ENCODE peak calls at places on chromosomes 7 and 10, in ten cellular contexts. B is H1, E is ovary, D is transverse colon, L is A549, V is GM12878, M is heart left ventricle, Z is stomach, F is IMR-90, R is gastrocnemius medialis. T is an unnamed sample. For H3K4me1, the result is how much of the 10 kb centered on the place peaks cover.

GRCh38 chr7:142454862-142455261 is 197.0 kb upstream of the PRSS58 start:
- DNase-seq in R (no peak), L (no peak), D (no peak), E (no peak), Z (no peak), F (no peak), V (no peak), B (no peak), M (no peak), T (no peak)

GRCh38 chr7:136105191-136105590 is 128.0 kb upstream of the MTPN start:
- DNase-seq in L (no peak), D (no peak), M (no peak), B (no peak), F (no peak), R (no peak), E (no peak), Z (no peak), V (no peak), T (no peak)

GRCh38 chr10:21675157-21675796 is 141.2 kb downstream of the MLLT10 start:
- DNase-seq in B (no peak), L (peak), M (no peak), E (no peak), F (peak), D (peak), Z (no peak), V (no peak), R (no peak), T (no peak)

GRCh38 chr10:88254091-88254490 is 329.0 kb downstream of the RNLS start:
- DNase-seq in R (peak), E (no peak), B (no peak), M (no peak), Z (no peak), L (peak), V (no peak), D (no peak), F (peak), T (no peak)

GRCh38 chr10:16995867-16996529 is 133.6 kb downstream of the CUBN start:
- DNase-seq in D (no peak), B (no peak), F (peak), L (no peak), E (no peak), Z (no peak), M (no peak), V (no peak), R (no peak), T (no peak)

GRCh38 chr10:35949820-35950219 is 307.7 kb upstream of the FZD8 start:
- DNase-seq in F (no peak), M (no peak), R (no peak), Z (no peak), B (peak), L (no peak), V (no peak), D (no peak), E (no peak), T (no peak)

GRCh38 chr7:99092064-99092720 is 51.7 kb downstream of the SMURF1 start:
- DNase-seq in E (no peak), F (no peak), D (no peak), V (no peak), R (no peak), B (no peak), Z (no peak), M (no peak), L (no peak), T (no peak)

GRCh38 chr10:51590802-51591201 is 108.6 kb downstream of the CSTF2T start:
- DNase-seq in R (no peak), E (no peak), V (no peak), M (no peak), B (no peak), D (no peak), Z (no peak), L (no peak), F (no peak), T (no peak)

GRCh38 chr10:71621783-71622526 is 97.6 kb downstream of the C10orf105 start:
- DNase-seq in E (peak), D (no peak), L (no peak), V (no peak), Z (no peak), B (no peak), F (peak), M (no peak), R (peak), T (peak)

GRCh38 chr10:79061441-79062315 is 7.1 kb upstream of the ZMIZ1 start:
- DNase-seq in B (no peak), Z (peak), L (no peak), M (peak), V (no peak), F (no peak), R (no peak), D (peak), E (peak), T (no peak)

GRCh38 chr10:104640339-104641149 is 546 bp upstream of the SORCS3 start:
- DNase-seq in B (no peak), D (no peak), Z (no peak), R (no peak), F (no peak), V (no peak), L (no peak), M (no peak), E (no peak), T (no peak)

GRCh38 chr7:23246540-23246939 is at the start of gene GPNMB:
- DNase-seq in B (no peak), V (no peak), R (peak), D (peak), E (no peak), L (no peak), Z (no peak), M (no peak), F (peak), T (peak)
- TF ChIP-seq POLR2A in B (no peak), V (no peak), R (peak), D (peak), E (no peak), L (no peak), Z (no peak), M (no peak), F (no peak), T (no peak)

GRCh38 chr7:69778138-69778537 is 179.9 kb downstream of the AUTS2 start:
- DNase-seq in B (no peak), L (no peak), F (no peak), M (no peak), Z (no peak), V (no peak), D (no peak), E (no peak), R (no peak), T (no peak)
- H3K4me1 ChIP-seq in B (under half), L (half or more), F (under half), M (under half), Z (under half), V (under half), D (under half), E (under half), R (under half), T (under half)

GRCh38 chr7:143849785-143850479 is 52.0 kb downstream of the TCAF1 start:
- DNase-seq in M (peak), V (no peak), F (no peak), D (no peak), R (no peak), Z (no peak), L (no peak), B (no peak), E (no peak), T (no peak)
- TF ChIP-seq POLR2A in M (no peak), V (no peak), F (no peak), D (no peak), R (no peak), Z (no peak), L (no peak), B (no peak), E (no peak), T (no peak)

GRCh38 chr7:139702313-139702731 is 75.5 kb downstream of the HIPK2 start:
- DNase-seq in D (peak), F (no peak), Z (peak), L (no peak), B (no peak), M (no peak), V (no peak), E (peak), R (no peak), T (no peak)
- H3K4me1 ChIP-seq in D (under half), F (under half), Z (half or more), L (under half), B (under half), M (half or more), V (under half), E (under half), R (under half), T (under half)

GRCh38 chr7:138223402-138223872 is 147.2 kb downstream of the AKR1D1 start:
- DNase-seq in M (no peak), D (no peak), Z (no peak), E (no peak), V (no peak), L (no peak), F (no peak), B (no peak), R (no peak), T (no peak)

GRCh38 chr7:138226851-138227250 is 150.6 kb downstream of the AKR1D1 start:
- DNase-seq in E (no peak), B (no peak), D (no peak), L (no peak), R (no peak), M (no peak), V (no peak), F (no peak), Z (no peak), T (no peak)

GRCh38 chr7:138228764-138229163 is 152.5 kb downstream of the AKR1D1 start:
- DNase-seq in E (no peak), D (no peak), V (no peak), L (no peak), R (no peak), Z (no peak), M (no peak), B (no peak), F (no peak), T (no peak)

GRCh38 chr7:138226001-138226476 is 149.8 kb downstream of the AKR1D1 start:
- DNase-seq in Z (no peak), M (no peak), E (no peak), D (no peak), L (no peak), R (no peak), V (no peak), F (no peak), B (no peak), T (no peak)

GRCh38 chr7:138228119-138228518 is 151.9 kb downstream of the AKR1D1 start:
- DNase-seq in V (no peak), D (no peak), F (no peak), R (no peak), E (no peak), B (no peak), M (no peak), L (no peak), Z (no peak), T (no peak)
- TF ChIP-seq POLR2A in V (no peak), D (no peak), F (no peak), R (no peak), E (no peak), B (no peak), M (no peak), L (no peak), Z (no peak), T (no peak)

DNA sequence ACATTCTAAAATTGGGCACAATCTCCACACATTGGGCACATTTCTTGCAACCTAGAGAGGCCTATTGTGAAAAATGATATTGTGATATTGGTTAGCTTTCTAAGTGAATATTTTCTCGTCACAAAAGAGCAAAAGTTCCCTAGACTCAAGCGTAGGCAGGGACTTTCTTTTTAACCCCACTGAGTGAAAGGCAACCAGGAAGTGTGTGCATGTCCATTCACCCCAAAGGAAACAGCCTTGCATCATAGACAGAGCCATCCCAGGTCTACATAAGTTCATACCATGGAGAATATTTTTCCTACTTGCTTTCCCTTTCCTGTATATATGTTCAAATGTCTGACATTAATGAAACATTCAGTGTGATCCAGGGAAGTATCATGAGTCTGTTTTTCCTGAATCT is 84.2 kb upstream of the AGBL3 start:
- DNase-seq in Z (no peak), M (no peak), F (no peak), L (no peak), V (no peak), R (no peak), E (no peak), B (no peak), D (no peak), T (no peak)
- H3K4me1 ChIP-seq in Z (half or more), M (half or more), F (under half), L (half or more), V (under half), R (under half), E (under half), B (under half), D (under half), T (under half)

DNA sequence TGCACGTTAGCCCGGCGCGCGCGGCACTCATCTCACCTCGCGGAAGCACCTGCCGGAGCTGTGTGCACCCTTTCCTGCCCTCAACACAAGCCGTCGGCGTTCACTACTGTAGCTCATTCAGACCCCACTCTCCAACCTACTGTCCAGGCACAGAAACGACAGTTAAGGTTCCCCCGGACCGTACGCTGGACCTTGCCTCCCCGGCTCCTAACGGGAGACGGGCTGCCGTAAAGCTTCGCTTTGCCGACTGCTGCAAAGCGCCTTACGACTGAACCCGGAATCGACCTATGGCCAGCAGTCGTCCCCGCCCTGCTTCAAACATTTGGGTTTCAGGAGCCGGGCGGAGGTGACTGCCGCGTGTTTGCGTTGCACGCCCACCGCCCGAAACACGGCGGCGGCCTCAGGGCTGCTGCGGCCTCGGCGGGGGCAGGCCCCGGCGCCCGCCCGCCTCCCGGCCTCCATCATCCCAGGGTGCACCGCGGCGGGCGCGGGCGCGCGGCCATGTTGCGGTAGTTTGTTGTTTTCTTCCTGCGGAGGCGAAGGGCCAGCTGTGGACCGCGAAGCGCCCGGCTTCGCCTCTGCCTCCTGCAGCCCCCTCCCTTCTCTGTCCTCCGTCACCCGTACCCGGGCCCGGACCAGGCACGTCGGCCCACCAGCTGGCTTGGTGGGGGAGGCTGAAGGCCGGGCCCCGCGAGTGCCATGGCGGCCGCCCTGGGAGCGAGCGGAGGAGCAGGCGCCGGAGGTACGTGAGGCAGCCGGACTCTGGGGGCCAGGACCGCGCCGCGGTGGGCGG is at the start of gene RBM33:
- DNase-seq in D (peak), V (peak), R (peak), B (peak), F (peak), M (peak), E (peak), Z (peak), L (peak), T (peak)
- TF ChIP-seq POLR2A in D (peak), V (peak), R (peak), B (peak), F (peak), M (no peak), E (peak), Z (no peak), L (peak), T (no peak)

GRCh38 chr7:435518-436366 is 83.9 kb downstream of the PDGFA start:
- DNase-seq in F (peak), M (no peak), V (no peak), Z (peak), R (no peak), E (no peak), D (peak), L (peak), B (no peak), T (no peak)
- H3K4me1 ChIP-seq in F (under half), M (under half), V (under half), Z (under half), R (under half), E (under half), D (under half), L (under half), B (under half), T (under half)

GRCh38 chr7:2861509-2861908 is 17.4 kb upstream of the GNA12 start:
- DNase-seq in F (no peak), Z (no peak), V (no peak), R (no peak), M (no peak), L (no peak), B (no peak), E (no peak), D (no peak), T (no peak)

GRCh38 chr7:2862831-2863361 is 18.8 kb upstream of the GNA12 start:
- DNase-seq in F (peak), Z (no peak), D (no peak), B (no peak), E (peak), M (no peak), L (no peak), V (no peak), R (no peak), T (no peak)

GRCh38 chr7:2864204-2864985 is 20.3 kb upstream of the GNA12 start:
- DNase-seq in E (no peak), M (no peak), F (no peak), D (no peak), V (no peak), B (no peak), Z (no peak), R (no peak), L (no peak), T (no peak)

GRCh38 chr7:2864999-2865670 is 21.0 kb upstream of the GNA12 start:
- DNase-seq in V (no peak), Z (peak), M (peak), D (peak), R (peak), L (peak), B (no peak), E (peak), F (peak), T (peak)

GRCh38 chr7:2863461-2864066 is 19.5 kb upstream of the GNA12 start:
- DNase-seq in E (peak), L (peak), V (peak), F (peak), R (peak), D (peak), Z (peak), M (peak), B (no peak), T (peak)
- TF ChIP-seq POLR2A in E (peak), L (no peak), V (peak), F (peak), R (no peak), D (peak), Z (no peak), M (no peak), B (no peak), T (no peak)

GRCh38 chr10:128000660-128001059 is 93.8 kb downstream of the PTPRE start:
- DNase-seq in Z (no peak), L (no peak), F (no peak), E (no peak), V (no peak), R (no peak), D (no peak), M (no peak), B (no peak), T (no peak)
- H3K4me1 ChIP-seq in Z (under half), L (under half), F (under half), E (under half), V (under half), R (under half), D (under half), M (half or more), B (under half), T (under half)